ENCODE peak calls at places on chromosomes 6 and 20, in nine cellular contexts. X is lower lobe of right lung; E is mesothelial cell of epicardium; I is tibial artery; W is AG04450; G is CD4-positive, alpha-beta T cell; T is H9; V is A549; N is adrenal gland. P is an unnamed sample.

GRCh38 chr6:15755555-15755954 is 92.7 kb upstream of the DTNBP1 start:
- DNase-seq in G (no peak), X (no peak), T (no peak), W (no peak), I (no peak), V (no peak), E (no peak), N (no peak), P (peak; percentile 70)

GRCh38 chr6:141809901-141810300 is 322.8 kb upstream of the GJE1 start:
- DNase-seq in I (no peak), V (no peak), N (no peak), T (no peak), E (no peak), G (no peak), W (no peak), X (no peak), P (no peak)

GRCh38 chr20:52791091-52791490 is 181.1 kb upstream of the TSHZ2 start:
- DNase-seq in E (no peak), T (no peak), W (no peak), G (no peak), N (no peak), V (no peak), I (no peak), X (no peak), P (no peak)

GRCh38 chr6:103875221-103875620 is 984.5 kb downstream of the HACE1 start:
- DNase-seq in T (no peak), V (no peak), N (no peak), I (no peak), X (no peak), G (no peak), E (no peak), W (no peak), P (no peak)

GRCh38 chr6:170371588-170371987 is 65.0 kb downstream of the FAM120B start:
- DNase-seq in G (no peak), E (no peak), X (no peak), V (no peak), I (no peak), N (no peak), W (no peak), T (peak; percentile 73), P (no peak)

GRCh38 chr6:163897030-163897429 is 482.5 kb downstream of the QKI start:
- DNase-seq in G (no peak), N (peak; percentile 33), T (no peak), E (no peak), X (no peak), I (peak; percentile 31), W (no peak), V (no peak), P (no peak)

GRCh38 chr20:57022306-57022705 is 244.1 kb downstream of the BMP7 start:
- DNase-seq in T (peak; percentile 92), W (no peak), X (no peak), G (no peak), V (peak; percentile 34), N (no peak), E (no peak), I (no peak), P (no peak)

GRCh38 chr6:37130704-37131103 is 39.2 kb upstream of the PIM1 start:
- DNase-seq in N (peak; percentile 45), T (no peak), G (no peak), I (peak; percentile 65), V (peak; percentile 72), W (no peak), E (no peak), X (peak; percentile 87), P (no peak)

DNA sequence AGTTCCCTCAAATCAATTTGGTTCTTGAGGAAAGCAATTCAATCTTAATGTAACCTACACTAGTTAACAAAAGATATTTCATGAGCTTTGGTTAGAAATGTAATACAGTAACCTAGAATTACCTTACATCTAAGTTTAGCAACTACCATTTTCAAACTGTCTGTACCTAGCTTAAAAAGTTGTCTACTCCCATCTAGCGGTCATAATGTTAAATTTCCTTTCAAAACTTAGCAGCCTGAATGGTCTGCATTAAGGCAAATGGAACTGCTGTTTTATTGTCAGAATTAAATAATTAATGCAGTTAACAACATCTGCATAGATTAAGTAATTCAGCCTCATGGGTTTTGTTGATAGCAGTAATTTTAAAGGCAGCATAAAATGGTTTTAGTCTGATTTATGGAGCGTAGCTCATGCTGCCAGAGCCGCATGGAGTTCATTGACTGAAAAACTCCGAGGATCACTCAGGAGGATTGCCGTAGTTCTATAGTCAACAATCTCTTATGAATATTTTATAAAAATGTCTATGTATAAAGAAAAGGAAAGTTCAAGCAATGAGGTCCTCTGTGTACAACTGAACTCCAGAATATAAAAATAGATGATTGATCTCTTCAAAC is 485.4 kb upstream of the MANEA start:
- DNase-seq in G (no peak), I (no peak), E (no peak), W (peak; percentile 16), T (no peak), V (peak; percentile 54), N (no peak), X (no peak), P (no peak)
- TF ChIP-seq CTCF in G (no peak), I (peak; percentile 25), E (peak; percentile 64), W (peak; percentile 69), T (peak; percentile 78), V (peak; percentile 46), N (peak; percentile 22), X (peak; percentile 48), P (peak; percentile 41)

GRCh38 chr6:142947702-142948480 is 2.9 kb upstream of the HIVEP2 start:
- DNase-seq in V (no peak), T (no peak), W (no peak), N (no peak), E (no peak), G (no peak), X (no peak), I (no peak), P (no peak)

GRCh38 chr6:142945446-142946180 is 637 bp upstream of the HIVEP2 start:
- DNase-seq in G (peak; percentile 49), V (peak; percentile 59), E (peak; percentile 49), I (no peak), X (peak; percentile 75), W (no peak), T (no peak), N (peak; percentile 71), P (no peak)

GRCh38 chr6:142945071-142945445 is at the start of gene HIVEP2:
- DNase-seq in W (peak; percentile 55), I (peak; percentile 92), T (peak; percentile 86), E (peak; percentile 80), N (peak; percentile 91), V (peak; percentile 68), G (peak; percentile 70), X (peak; percentile 94), P (no peak)

GRCh38 chr6:142946181-142946923 is 1.4 kb upstream of the HIVEP2 start:
- DNase-seq in W (peak; percentile 91), N (peak; percentile 97), X (peak; percentile 95), E (peak; percentile 96), G (peak; percentile 87), V (peak; percentile 92), T (peak; percentile 97), I (peak; percentile 98), P (peak; percentile 97)

DNA sequence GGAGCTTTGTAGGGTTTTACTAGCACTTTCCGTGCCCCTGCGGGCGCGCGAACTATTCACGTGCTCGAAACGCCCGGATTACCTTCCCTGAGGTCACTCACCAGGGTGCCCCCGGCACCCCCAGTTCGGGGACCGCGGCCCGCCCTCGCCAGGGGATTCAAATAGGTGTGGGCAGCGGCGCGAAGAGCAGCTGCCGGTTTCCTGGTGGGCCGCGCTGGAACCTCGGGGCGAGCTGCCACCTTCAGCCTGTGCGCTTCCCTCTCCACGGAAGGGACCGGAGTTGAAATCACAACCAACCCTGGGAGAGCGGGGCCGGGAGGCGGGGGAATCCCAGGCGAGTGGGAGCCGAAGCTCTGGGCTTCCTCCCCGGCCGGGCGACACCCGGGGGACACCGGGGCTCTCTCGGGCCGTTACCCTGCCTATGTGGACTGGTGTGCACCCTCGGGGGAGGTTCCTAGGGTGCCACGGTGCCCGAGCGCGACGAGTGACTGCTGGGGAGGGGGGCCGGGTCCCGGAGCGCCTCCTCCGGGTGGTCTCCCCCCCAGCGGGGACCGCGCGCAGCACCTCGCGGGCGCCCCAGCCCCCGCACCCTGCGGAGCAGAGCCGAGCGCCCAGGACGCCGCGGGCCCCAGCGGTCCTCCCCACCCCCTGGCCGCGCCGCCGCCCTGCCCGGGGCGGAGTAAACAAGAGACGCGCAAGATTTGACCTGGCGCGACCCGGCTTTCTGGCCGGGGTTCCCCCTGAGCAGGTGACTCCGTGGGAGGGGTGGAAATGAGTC is 2.1 kb upstream of the HIVEP2 start:
- DNase-seq in X (peak; percentile 88), T (peak; percentile 52), W (no peak), G (peak; percentile 54), V (peak; percentile 54), E (peak; percentile 43), N (peak; percentile 91), I (peak; percentile 81), P (no peak)
- TF ChIP-seq CTCF in X (no peak), T (no peak), W (no peak), G (no peak), V (no peak), E (peak; percentile 16), N (no peak), I (no peak), P (no peak)

DNA sequence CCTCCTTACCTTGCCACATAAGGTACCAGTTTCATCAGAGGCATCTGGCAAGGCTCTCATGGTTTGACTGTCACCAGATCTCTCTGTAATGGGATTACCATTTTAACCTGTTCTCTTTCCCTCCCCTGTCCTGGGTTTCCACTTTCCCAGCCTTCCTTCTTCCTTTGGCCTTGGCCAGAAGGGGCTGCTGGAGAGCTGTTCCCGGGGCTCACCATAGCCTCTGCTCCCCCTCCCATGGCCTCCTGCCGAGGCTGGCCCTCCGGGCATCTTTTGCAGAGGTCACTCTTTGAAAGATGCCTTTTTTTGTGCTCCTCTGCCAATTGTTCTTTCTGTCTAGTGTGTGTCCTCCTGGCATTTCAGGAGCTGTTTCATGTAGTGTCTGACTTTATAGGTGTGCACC is 100.7 kb upstream of the SCP2D1 start:
- DNase-seq in I (no peak), V (no peak), E (no peak), T (peak; percentile 71), X (no peak), G (no peak), N (no peak), W (no peak), P (no peak)
- TF ChIP-seq CTCF in I (no peak), V (no peak), E (no peak), T (peak; percentile 70), X (no peak), G (no peak), N (no peak), W (no peak), P (no peak)

GRCh38 chr6:157065366-157065765 is 258.0 kb downstream of the TMEM242 start:
- DNase-seq in N (no peak), G (no peak), E (no peak), I (no peak), T (no peak), V (no peak), X (no peak), W (no peak), P (no peak)

GRCh38 chr6:157066781-157067491 is 256.4 kb downstream of the TMEM242 start:
- DNase-seq in V (no peak), T (no peak), N (no peak), X (no peak), E (no peak), I (no peak), G (no peak), W (no peak), P (no peak)

GRCh38 chr6:157063176-157063934 is 260.0 kb downstream of the TMEM242 start:
- DNase-seq in T (no peak), G (no peak), V (no peak), N (no peak), W (no peak), E (no peak), X (no peak), I (no peak), P (no peak)

GRCh38 chr6:157063935-157064322 is 259.4 kb downstream of the TMEM242 start:
- DNase-seq in E (no peak), N (no peak), W (no peak), V (no peak), X (no peak), I (no peak), G (no peak), T (no peak), P (no peak)

DNA sequence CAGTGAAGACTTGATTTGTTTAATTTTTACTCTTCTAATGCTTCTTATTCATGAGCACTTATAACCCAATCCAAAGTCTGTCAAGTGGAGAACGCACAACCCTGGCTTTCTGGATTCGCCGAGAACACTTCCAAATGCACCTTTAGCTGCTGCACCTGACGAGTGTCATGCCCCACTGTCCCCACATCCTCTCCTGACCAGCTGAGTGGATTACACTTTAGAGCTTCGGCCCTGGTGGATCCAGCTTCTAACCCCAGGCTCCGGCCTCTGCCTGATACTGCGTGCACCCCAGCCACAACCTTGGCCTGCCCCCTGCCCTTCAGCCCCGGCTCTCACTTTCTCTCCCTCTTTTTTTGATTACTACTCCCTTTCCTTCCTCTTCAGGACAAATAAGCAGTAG is 258.8 kb downstream of the TMEM242 start:
- DNase-seq in E (no peak), W (no peak), V (no peak), N (no peak), X (no peak), G (no peak), T (no peak), I (no peak), P (no peak)
- TF ChIP-seq CTCF in E (no peak), W (no peak), V (no peak), N (no peak), X (no peak), G (no peak), T (no peak), I (no peak), P (no peak)